ENCODE peak calls at places on chromosomes 6 and 20, in five cellular contexts. D, X, A, S and Q are unnamed samples.

GRCh38 chr20:42308980-42309524 is 690.9 kb upstream of the CHD6 start:
- DNase-seq in D (no peak), X (no peak), A (no peak), S (no peak), Q (no peak)

GRCh38 chr20:40692240-40693011 is 3.4 kb upstream of the MAFB start:
- DNase-seq in D (no peak), X (no peak), A (no peak), S (no peak), Q (no peak)

GRCh38 chr6:56804996-56805395 is 149.9 kb upstream of the BEND6 start:
- DNase-seq in D (peak; percentile 55), X (peak; percentile 86), A (no peak), S (no peak), Q (no peak)

GRCh38 chr6:170029416-170030283 is 261.2 kb downstream of the DLL1 start:
- DNase-seq in D (no peak), X (no peak), A (no peak), S (no peak), Q (no peak)

GRCh38 chr6:12137480-12137879 is 125.4 kb downstream of the HIVEP1 start:
- DNase-seq in D (peak; percentile 86), X (peak; percentile 69), A (no peak), S (no peak), Q (no peak)

GRCh38 chr6:41713161-41713649 is 22.2 kb downstream of the TFEB start:
- DNase-seq in D (peak; percentile 50), X (peak; percentile 47), A (no peak), S (no peak), Q (no peak)

GRCh38 chr6:152107973-152108372 is 300.5 kb downstream of the ESR1 start:
- DNase-seq in D (no peak), X (no peak), A (no peak), S (no peak), Q (no peak)

GRCh38 chr20:50569864-50570836 is 60.0 kb downstream of the PTPN1 start:
- DNase-seq in D (peak; percentile 59), X (peak; percentile 39), A (no peak), S (no peak), Q (no peak)

GRCh38 chr6:169968541-169969270 is 217.3 kb downstream of the ERMARD start:
- DNase-seq in D (no peak), X (no peak), A (peak; percentile 17), S (no peak), Q (no peak)

GRCh38 chr6:111011360-111012142 is 29.7 kb downstream of the RPF2 start:
- DNase-seq in D (peak; percentile 66), X (peak; percentile 25), A (no peak), S (no peak), Q (no peak)

GRCh38 chr6:125780540-125781306 is 10.0 kb upstream of the NCOA7 start:
- DNase-seq in D (peak; percentile 89), X (peak; percentile 63), A (peak; percentile 65), S (no peak), Q (peak; percentile 25)

GRCh38 chr6:147909645-147910044 is 401.2 kb downstream of the SAMD5 start:
- DNase-seq in D (no peak), X (peak; percentile 49), A (no peak), S (no peak), Q (no peak)

GRCh38 chr6:156828280-156828703 is 51.1 kb downstream of the ARID1B start:
- DNase-seq in D (peak; percentile 82), X (peak; percentile 90), A (no peak), S (no peak), Q (no peak)

GRCh38 chr6:14082771-14083170 is 34.8 kb upstream of the CD83 start:
- DNase-seq in D (no peak), X (no peak), A (no peak), S (no peak), Q (no peak)

GRCh38 chr6:10303806-10304520 is 110.9 kb downstream of the TFAP2A start:
- DNase-seq in D (no peak), X (peak; percentile 10), A (no peak), S (no peak), Q (no peak)

GRCh38 chr20:53958240-53958639 is 112.2 kb downstream of the BCAS1 start:
- DNase-seq in D (no peak), X (no peak), A (no peak), S (no peak), Q (no peak)

GRCh38 chr6:144469144-144469575 is 184.0 kb downstream of the UTRN start:
- DNase-seq in D (no peak), X (no peak), A (no peak), S (no peak), Q (no peak)

GRCh38 chr6:45422541-45423110 is 44.9 kb upstream of the SUPT3H start:
- DNase-seq in D (peak; percentile 69), X (peak; percentile 55), A (peak; percentile 76), S (no peak), Q (peak; percentile 60)

GRCh38 chr6:11535801-11536230 is 1.7 kb upstream of the TMEM170B start:
- DNase-seq in D (peak; percentile 39), X (peak; percentile 35), A (no peak), S (no peak), Q (no peak)

GRCh38 chr6:99307295-99307907 is 42.1 kb downstream of the FAXC start:
- DNase-seq in D (no peak), X (no peak), A (no peak), S (no peak), Q (no peak)

GRCh38 chr20:64269604-64270411 is 14.3 kb downstream of the PCMTD2 start:
- DNase-seq in D (no peak), X (no peak), A (no peak), S (no peak), Q (no peak)

GRCh38 chr20:64264091-64264490 is 8.5 kb downstream of the PCMTD2 start:
- DNase-seq in D (no peak), X (no peak), A (no peak), S (no peak), Q (no peak)

GRCh38 chr20:64265201-64265600 is 9.7 kb downstream of the PCMTD2 start:
- DNase-seq in D (no peak), X (no peak), A (no peak), S (no peak), Q (no peak)

GRCh38 chr20:64268180-64268579 is 12.6 kb downstream of the PCMTD2 start:
- DNase-seq in D (no peak), X (no peak), A (no peak), S (no peak), Q (no peak)

DNA sequence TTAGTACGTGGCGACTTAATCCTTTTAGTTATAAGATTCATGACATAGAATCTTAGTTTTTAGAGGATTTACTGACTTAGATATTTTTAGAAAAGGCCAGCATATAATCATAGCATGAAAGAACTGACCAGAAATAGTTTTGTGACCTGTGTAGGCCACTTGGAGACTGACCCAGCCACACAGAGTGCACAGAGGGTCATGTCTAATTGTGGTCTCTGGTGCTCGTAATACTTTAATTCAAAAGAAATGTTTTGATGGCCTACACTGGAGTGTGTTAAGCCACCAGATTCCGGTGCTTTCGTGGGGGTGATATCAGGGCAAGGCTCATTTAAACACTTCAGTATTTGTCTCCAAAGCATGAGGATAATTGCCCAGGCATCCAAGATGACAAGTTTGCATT is 11.4 kb downstream of the PCMTD2 start:
- DNase-seq in D (no peak), X (no peak), A (no peak), S (no peak), Q (no peak)
- H3K36me3 ChIP-seq in D (peaks cover 3% of the 10 kb centered on the region), X (peaks cover 3% of the 10 kb centered on the region), A (no peaks in the 10 kb centered on the region), S (no peaks in the 10 kb centered on the region), Q (peaks cover 25% of the 10 kb centered on the region)

GRCh38 chr20:14332796-14333345 is 4.5 kb downstream of the FLRT3 start:
- DNase-seq in D (no peak), X (no peak), A (no peak), S (no peak), Q (no peak)

GRCh38 chr20:14336667-14337066 is 745 bp downstream of the FLRT3 start:
- DNase-seq in D (peak; percentile 37), X (peak; percentile 3), A (no peak), S (no peak), Q (no peak)

GRCh38 chr20:14334306-14334930 is 3.0 kb downstream of the FLRT3 start:
- DNase-seq in D (peak; percentile 76), X (peak; percentile 18), A (no peak), S (peak; percentile 16), Q (no peak)

GRCh38 chr20:14333734-14334133 is 3.7 kb downstream of the FLRT3 start:
- DNase-seq in D (no peak), X (no peak), A (no peak), S (no peak), Q (no peak)

DNA sequence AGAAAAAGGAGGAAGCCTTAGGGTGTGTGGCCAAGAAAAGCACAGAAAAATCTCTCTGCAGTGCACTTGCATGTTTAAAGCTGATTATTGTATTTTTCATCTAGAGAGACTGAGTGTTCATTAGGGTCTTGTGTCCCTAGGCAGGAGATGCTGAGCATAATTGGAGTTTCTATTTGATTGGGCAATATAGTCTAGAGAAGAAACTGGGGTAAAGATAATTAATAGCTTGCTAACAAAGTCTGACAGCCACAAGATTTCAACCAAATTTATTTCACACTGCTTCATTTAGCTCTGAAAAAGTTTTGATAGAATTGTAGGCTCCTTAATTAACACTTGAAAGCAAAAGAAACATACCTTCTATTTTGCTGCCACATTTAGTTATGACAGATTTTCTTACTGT is 2.3 kb downstream of the FLRT3 start:
- DNase-seq in D (no peak), X (no peak), A (no peak), S (no peak), Q (no peak)
- H3K4me3 ChIP-seq in D (peak overlapping the region; percentile 68), X (no peak overlapping the region), A (no peak overlapping the region), S (no peak overlapping the region), Q (no peak overlapping the region)

DNA sequence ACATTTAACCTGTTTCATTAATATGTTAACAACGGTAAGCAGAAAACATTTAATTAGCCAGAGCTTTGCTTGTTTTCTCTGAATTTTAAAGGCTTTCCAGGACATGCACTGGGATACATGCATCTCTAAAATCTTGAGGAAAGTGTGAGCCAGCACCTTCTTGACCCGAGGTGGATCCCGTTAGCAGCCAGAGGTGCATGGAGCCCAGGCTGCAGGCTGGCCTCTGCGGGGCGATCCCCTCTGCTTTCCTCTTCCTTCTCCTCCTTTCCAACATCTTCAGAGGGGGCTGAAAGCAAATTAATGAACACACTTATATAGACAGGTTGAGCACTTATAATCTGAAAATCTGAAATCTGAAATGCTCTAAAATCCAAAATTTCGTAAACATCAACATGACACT is 128.7 kb upstream of the CST7 start:
- DNase-seq in D (no peak), X (no peak), A (no peak), S (no peak), Q (no peak)
- H3K4me1 ChIP-seq in D (no peaks in the 10 kb centered on the region), X (no peaks in the 10 kb centered on the region), A (no peaks in the 10 kb centered on the region), S (no peaks in the 10 kb centered on the region), Q (no peaks in the 10 kb centered on the region)

GRCh38 chr6:149046164-149046821 is 271.2 kb upstream of the TAB2 start:
- DNase-seq in D (no peak), X (no peak), A (no peak), S (no peak), Q (no peak)
- H3K36me3 ChIP-seq in D (no peaks in the 10 kb centered on the region), X (no peaks in the 10 kb centered on the region), A (no peaks in the 10 kb centered on the region), S (no peaks in the 10 kb centered on the region), Q (no peaks in the 10 kb centered on the region)

GRCh38 chr20:34675561-34675960 is 1.3 kb downstream of the PIGU start:
- DNase-seq in D (no peak), X (no peak), A (no peak), S (no peak), Q (no peak)
- H3K4me3 ChIP-seq in D (peak overlapping the region; percentile 81), X (no peak overlapping the region), A (no peak overlapping the region), S (no peak overlapping the region), Q (no peak overlapping the region)